ENCODE peak calls at places on chromosomes 5 and 9, in six cellular contexts. H, G, K, X, F and P are unnamed samples.
A peak's percentile ranks its signal among the peaks of the same experiment; 100 is the strongest.

GRCh38 chr5:157524887-157525286 is 50.7 kb downstream of the ADAM19 start:
- DNase-seq in H (no peak), G (no peak), K (no peak), X (no peak), F (no peak), P (no peak)

GRCh38 chr5:113531760-113532159 is 18.3 kb downstream of the YTHDC2 start:
- DNase-seq in H (no peak), G (no peak), K (no peak), X (no peak), F (no peak), P (no peak)

GRCh38 chr5:119613937-119614336 is 15.4 kb upstream of the FAM170A start:
- DNase-seq in H (no peak), G (no peak), K (no peak), X (no peak), F (no peak), P (no peak)

GRCh38 chr5:132207783-132208182 is 19.9 kb downstream of the P4HA2 start:
- DNase-seq in H (no peak), G (no peak), K (no peak), X (no peak), F (no peak), P (no peak)

GRCh38 chr5:50300878-50301277 is 140.2 kb downstream of the EMB start:
- DNase-seq in H (no peak), G (no peak), K (no peak), X (no peak), F (no peak), P (no peak)

GRCh38 chr5:191036-191948 is at the start of gene LRRC14B:
- DNase-seq in H (no peak), G (no peak), K (no peak), X (no peak), F (no peak), P (no peak)

GRCh38 chr5:120151181-120151580 is 312.9 kb upstream of the PRR16 start:
- DNase-seq in H (no peak), G (no peak), K (no peak), X (no peak), F (no peak), P (no peak)

GRCh38 chr9:34989946-34990635 is 546 bp downstream of the DNAJB5 start:
- DNase-seq in H (peak; percentile 74), G (peak; percentile 86), K (peak; percentile 56), X (peak; percentile 64), F (peak; percentile 41), P (no peak)

GRCh38 chr9:108049026-108049591 is 559.5 kb upstream of the KLF4 start:
- DNase-seq in H (no peak), G (no peak), K (peak; percentile 93), X (no peak), F (peak; percentile 95), P (peak; percentile 92)

GRCh38 chr9:130110166-130110565 is 56.5 kb downstream of the GPR107 start:
- DNase-seq in H (no peak), G (no peak), K (no peak), X (no peak), F (no peak), P (no peak)
- TF ChIP-seq CTCF in H (no peak), G (peak; percentile 37), K (no peak), X (no peak), F (no peak), P (peak; percentile 28)

GRCh38 chr9:82912639-82913038 is 150.3 kb downstream of the RASEF start:
- DNase-seq in H (no peak), G (no peak), K (no peak), X (no peak), F (no peak), P (no peak)
- TF ChIP-seq CTCF in H (no peak), G (no peak), K (no peak), X (no peak), F (no peak), P (no peak)

DNA sequence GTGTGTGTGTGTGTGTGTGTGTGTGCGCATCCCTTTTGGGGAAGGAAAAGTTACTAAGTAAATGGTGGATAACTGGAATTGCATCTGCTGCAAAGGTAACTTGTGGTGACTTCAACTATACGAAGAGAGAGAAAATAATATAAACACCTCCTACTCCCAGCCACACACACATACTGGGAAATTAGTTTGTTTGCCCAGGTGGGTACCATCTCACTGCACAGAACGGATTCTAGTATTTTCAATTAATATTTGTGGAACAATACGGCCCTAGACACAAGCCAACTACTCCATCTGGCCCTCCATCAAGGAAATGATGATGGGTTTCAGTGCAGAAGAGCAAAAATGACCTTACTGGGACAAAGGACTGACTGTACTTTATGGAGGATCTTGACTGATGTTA is 32.2 kb upstream of the TXN start:
- DNase-seq in H (no peak), G (no peak), K (no peak), X (no peak), F (no peak), P (no peak)
- TF ChIP-seq CTCF in H (no peak), G (no peak), K (no peak), X (no peak), F (no peak), P (no peak)

GRCh38 chr9:21078702-21079101 is 960 bp upstream of the IFNB1 start:
- DNase-seq in H (no peak), G (no peak), K (no peak), X (no peak), F (no peak), P (no peak)
- TF ChIP-seq CTCF in H (no peak), G (no peak), K (no peak), X (no peak), F (no peak), P (peak; percentile 41)

DNA sequence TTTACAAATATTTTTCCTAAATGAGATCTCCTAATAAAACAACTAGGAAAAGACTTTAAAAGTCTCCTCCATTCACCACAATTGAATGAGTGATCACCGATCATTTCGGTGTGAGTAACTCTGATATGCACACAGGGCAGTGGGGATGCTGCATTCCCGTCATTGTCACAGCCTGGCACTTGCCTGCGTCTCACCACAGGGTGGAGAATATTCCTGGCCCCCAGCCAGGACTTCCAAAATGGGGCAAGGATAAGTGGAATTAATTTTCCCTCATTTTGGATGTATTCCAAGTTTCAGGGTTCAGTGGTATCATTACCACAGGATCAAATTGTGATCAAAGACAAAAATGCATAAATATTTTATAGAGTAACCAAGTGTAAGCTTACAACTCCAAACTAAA is 107.1 kb downstream of the CTNND2 start:
- DNase-seq in H (no peak), G (peak; percentile 1), K (no peak), X (no peak), F (no peak), P (no peak)
- TF ChIP-seq CTCF in H (no peak), G (no peak), K (no peak), X (no peak), F (no peak), P (no peak)

GRCh38 chr9:111251453-111251837 is 78.6 kb downstream of the OR2K2 start:
- DNase-seq in H (no peak), G (no peak), K (no peak), X (no peak), F (no peak), P (no peak)

GRCh38 chr9:111258209-111258877 is 71.7 kb downstream of the OR2K2 start:
- DNase-seq in H (no peak), G (no peak), K (no peak), X (no peak), F (no peak), P (no peak)

GRCh38 chr9:111250836-111251452 is 79.1 kb downstream of the OR2K2 start:
- DNase-seq in H (no peak), G (no peak), K (no peak), X (no peak), F (no peak), P (no peak)

DNA sequence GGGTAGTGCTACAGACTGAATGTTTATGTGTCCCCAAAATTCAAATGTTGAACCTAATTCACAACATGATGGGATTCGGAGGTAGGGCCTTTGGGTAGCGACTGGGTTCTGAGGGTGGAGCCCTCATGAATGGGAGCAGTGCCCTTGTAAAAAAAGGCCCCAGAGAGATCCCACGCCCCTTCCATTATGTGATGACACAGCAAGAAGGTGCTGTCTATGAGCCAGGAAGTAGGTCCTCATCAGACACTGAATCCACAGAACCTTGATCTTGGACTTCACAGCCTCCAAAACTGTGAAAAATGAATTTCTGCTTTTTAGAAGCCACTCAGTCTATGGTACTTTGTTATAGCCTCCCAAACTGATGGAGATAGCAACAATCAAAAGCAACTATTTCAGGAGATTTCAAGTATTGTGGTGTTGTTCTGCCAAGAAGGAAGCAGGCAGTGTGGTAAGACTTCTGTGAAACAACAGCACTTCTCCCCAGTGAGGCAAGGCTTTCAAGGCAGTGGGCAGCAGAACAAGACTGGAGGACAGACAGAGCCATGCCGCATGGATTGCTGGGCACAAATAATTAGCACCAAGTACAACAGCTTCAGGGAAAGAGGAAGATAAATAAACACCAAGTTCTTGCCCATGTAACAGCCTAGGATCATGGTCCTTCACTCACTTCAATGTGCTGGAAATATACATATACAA is 76.1 kb downstream of the OR2K2 start:
- DNase-seq in H (no peak), G (no peak), K (no peak), X (no peak), F (no peak), P (no peak)
- TF ChIP-seq CTCF in H (no peak), G (no peak), K (no peak), X (no peak), F (no peak), P (no peak)

DNA sequence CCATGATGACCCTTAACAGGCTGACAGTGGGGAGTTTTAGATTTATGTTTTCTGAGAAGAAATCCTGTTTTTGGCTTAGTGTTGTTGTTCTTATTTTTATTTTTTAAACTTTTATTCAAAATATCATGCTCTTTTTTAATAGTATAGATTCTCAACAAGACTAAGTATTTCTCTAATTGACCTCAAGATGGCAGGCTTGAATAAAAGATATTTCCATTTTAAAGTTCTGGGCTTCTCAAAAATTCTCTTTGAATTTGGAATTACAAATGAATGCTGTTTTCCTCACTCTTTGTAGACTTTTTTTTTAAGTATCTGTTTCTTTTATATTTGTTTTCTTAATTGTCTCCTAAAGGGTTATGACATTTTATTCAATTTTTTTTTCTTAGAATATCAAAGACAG is 50.0 kb upstream of the SH3GL2 start:
- DNase-seq in H (no peak), G (no peak), K (peak; percentile 36), X (no peak), F (peak; percentile 23), P (no peak)
- TF ChIP-seq CTCF in H (peak; percentile 48), G (peak; percentile 59), K (peak; percentile 31), X (peak; percentile 67), F (peak; percentile 32), P (peak; percentile 73)

DNA sequence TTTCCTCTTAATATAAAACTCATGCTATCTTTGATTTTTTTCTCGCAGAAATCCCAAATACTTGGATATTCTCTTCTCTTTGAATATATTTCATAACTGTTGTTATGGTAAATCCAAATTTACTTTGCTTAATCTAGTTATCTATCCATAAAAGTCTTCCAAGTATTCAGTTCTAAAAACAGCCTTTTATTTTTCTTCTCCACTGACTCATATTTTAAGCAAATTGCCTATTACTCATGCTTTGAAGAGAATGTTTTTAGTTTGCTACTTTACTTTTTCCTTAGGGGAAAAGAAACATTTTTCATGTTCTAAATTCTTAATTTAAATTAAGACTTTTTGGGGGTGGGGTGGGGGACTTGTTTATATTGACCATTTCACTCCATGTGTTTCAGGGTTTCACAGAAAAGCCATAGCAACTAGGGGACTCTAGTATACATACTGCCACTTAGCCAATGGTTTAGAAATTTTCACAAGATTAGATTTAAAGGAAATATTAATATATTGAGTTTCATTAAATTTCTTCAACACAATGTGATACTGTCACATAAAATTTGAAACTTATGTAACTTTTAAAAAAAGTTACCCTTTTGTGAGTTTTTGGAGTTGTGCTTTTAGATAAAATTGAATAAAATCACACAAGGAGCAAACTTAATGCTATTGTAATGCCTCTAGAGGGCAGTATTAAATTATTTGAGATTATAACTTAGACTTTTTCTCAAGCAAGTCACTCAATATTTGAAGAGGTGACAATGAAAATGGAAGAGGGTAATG is 545.8 kb upstream of the ARRDC3 start:
- DNase-seq in H (no peak), G (peak; percentile 25), K (peak; percentile 32), X (no peak), F (peak; percentile 39), P (peak; percentile 2)
- TF ChIP-seq CTCF in H (peak; percentile 74), G (peak; percentile 84), K (peak; percentile 55), X (peak; percentile 78), F (peak; percentile 46), P (peak; percentile 84)